ENCODE peak calls at places on chromosomes 4 and X, in ten cellular contexts. M is hepatocyte, S is HepG2, A is HCT116, I is A673, U is GM23248, C is neural progenitor cell, K is GM23338, O is mammary epithelial cell, L is PC-3. R is an unnamed sample.
A peak's percentile ranks its signal among the peaks of the same experiment; 100 is the strongest.

GRCh38 chr4:113614414-113614813 is 147.1 kb downstream of the CAMK2D start:
- DNase-seq in M (no peak), S (no peak), A (no peak), I (no peak), U (no peak), C (no peak), K (no peak), O (no peak), L (no peak), R (no peak)

GRCh38 chrX:98516120-98516519 is 1632.4 kb downstream of the RPA4 start:
- DNase-seq in M (no peak), S (no peak), A (no peak), I (no peak), U (no peak), C (no peak), K (no peak), O (no peak), L (no peak), R (no peak)

GRCh38 chrX:108018659-108019381 is 26.0 kb upstream of the VSIG1 start:
- DNase-seq in M (no peak), S (no peak), A (no peak), I (no peak), U (no peak), C (no peak), K (no peak), O (peak; percentile 12), L (peak; percentile 63), R (no peak)

GRCh38 chrX:85024562-85024961 is 20.9 kb downstream of the APOOL start:
- DNase-seq in M (no peak), S (no peak), A (no peak), I (no peak), U (no peak), C (no peak), K (no peak), O (no peak), L (no peak), R (no peak)

GRCh38 chrX:41538707-41539106 is 91.6 kb downstream of the NYX start:
- DNase-seq in M (no peak), S (no peak), A (no peak), I (no peak), U (no peak), C (no peak), K (no peak), O (no peak), L (no peak), R (no peak)

GRCh38 chr4:78031457-78031856 is 25.7 kb upstream of the FRAS1 start:
- DNase-seq in M (no peak), S (no peak), A (no peak), I (no peak), U (no peak), C (no peak), K (no peak), O (no peak), L (no peak), R (no peak)

GRCh38 chrX:118026631-118027030 is 90.0 kb downstream of the KLHL13 start:
- DNase-seq in M (no peak), S (no peak), A (no peak), I (no peak), U (no peak), C (no peak), K (no peak), O (no peak), L (no peak), R (no peak)

GRCh38 chr4:40379248-40379647 is 44.1 kb downstream of the CHRNA9 start:
- DNase-seq in M (no peak), S (no peak), A (no peak), I (no peak), U (no peak), C (no peak), K (peak; percentile 19), O (no peak), L (no peak), R (no peak)

GRCh38 chrX:134115270-134115669 is 121.7 kb upstream of the CCDC160 start:
- DNase-seq in M (no peak), S (no peak), A (no peak), I (no peak), U (no peak), C (no peak), K (no peak), O (no peak), L (no peak), R (no peak)

GRCh38 chrX:130111220-130111934 is 1.1 kb upstream of the ELF4 start:
- DNase-seq in M (no peak), S (no peak), A (no peak), I (no peak), U (peak; percentile 51), C (no peak), K (peak; percentile 17), O (peak; percentile 75), L (no peak), R (no peak)

GRCh38 chrX:130110379-130111219 is at the start of gene ELF4:
- DNase-seq in M (peak; percentile 77), S (no peak), A (no peak), I (peak; percentile 68), U (peak; percentile 84), C (peak; percentile 42), K (peak; percentile 44), O (peak; percentile 78), L (peak; percentile 68), R (peak; percentile 55)

GRCh38 chrX:130114141-130114561 is 3.9 kb upstream of the ELF4 start:
- DNase-seq in M (no peak), S (no peak), A (no peak), I (no peak), U (peak; percentile 35), C (no peak), K (no peak), O (peak; percentile 79), L (peak; percentile 80), R (peak; percentile 48)

GRCh38 chrX:130109429-130110378 is 593 bp downstream of the ELF4 start:
- DNase-seq in M (peak; percentile 40), S (no peak), A (no peak), I (peak; percentile 17), U (peak; percentile 62), C (peak; percentile 30), K (peak; percentile 41), O (no peak), L (peak; percentile 21), R (peak; percentile 43)

GRCh38 chrX:130111935-130112221 is 1.6 kb upstream of the ELF4 start:
- DNase-seq in M (no peak), S (no peak), A (no peak), I (no peak), U (no peak), C (no peak), K (no peak), O (no peak), L (no peak), R (no peak)
- H3K4me1 ChIP-seq in M (peaks cover 7% of the 10 kb centered on the region), S (peaks cover 16% of the 10 kb centered on the region), A (peaks cover 19% of the 10 kb centered on the region), I (peaks cover 6% of the 10 kb centered on the region), U (peaks cover 8% of the 10 kb centered on the region), C (no peaks in the 10 kb centered on the region), K (no peaks in the 10 kb centered on the region), O (peaks cover 13% of the 10 kb centered on the region), L (peaks cover 34% of the 10 kb centered on the region), R (no peaks in the 10 kb centered on the region)

DNA sequence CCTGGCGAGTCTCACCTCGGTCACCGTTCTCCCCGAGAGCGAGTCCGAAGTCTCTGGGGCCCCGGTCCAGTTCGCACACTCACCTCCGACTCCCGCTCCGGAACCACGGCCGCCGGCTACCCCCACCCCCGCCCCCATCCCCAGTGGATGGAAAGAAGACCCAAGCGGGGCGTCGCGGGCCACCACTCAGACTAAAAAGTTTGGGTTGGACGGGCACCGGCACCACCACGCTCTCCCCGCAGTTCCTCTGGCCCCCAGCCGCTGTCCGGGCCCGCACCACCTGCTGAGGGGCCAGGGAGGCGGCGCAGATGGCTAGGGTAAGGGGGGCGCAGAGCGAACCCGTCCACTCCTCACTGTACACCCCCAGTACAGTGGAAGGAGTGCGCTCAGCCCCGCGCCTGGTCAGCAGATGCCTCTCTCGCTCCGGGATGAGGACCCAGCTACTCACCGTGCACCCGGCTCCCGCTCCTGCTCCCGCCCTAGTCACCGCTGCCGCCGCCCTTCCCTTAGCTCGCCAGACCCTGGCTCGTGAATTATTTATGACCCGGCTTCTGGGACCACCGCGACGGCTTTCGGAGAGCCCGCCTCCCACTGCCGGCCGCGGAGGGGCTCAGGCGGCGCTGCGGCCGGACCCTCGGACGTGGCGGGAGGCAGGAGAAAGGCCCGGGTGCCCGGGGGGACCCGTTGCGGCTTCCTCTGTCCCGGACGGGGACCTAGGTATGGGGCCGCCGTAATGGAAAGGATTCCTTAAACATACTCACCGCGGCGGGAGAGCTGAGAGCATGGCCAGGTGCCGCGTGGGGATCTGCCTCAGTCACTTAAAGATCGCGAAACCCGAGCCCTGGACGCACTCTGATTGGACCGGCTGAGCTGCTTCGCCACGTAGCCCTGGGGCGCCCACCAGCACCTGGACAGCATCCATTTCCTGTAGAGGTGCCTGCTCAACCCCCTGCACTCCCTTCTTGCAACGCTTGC is at the start of gene PROM1:
- DNase-seq in M (peak; percentile 57), S (peak; percentile 3), A (peak; percentile 37), I (peak; percentile 28), U (peak; percentile 16), C (peak; percentile 83), K (peak; percentile 82), O (no peak), L (no peak), R (no peak)
- TF ChIP-seq EZH2 in M (peak; percentile 72), S (no peak), A (no peak), I (peak; percentile 57), U (peak; percentile 93), C (peak; percentile 40), K (no peak), O (no peak), L (no peak), R (peak; percentile 45)

GRCh38 chrX:115622534-115622933 is 61.6 kb downstream of the PLS3 start:
- DNase-seq in M (no peak), S (no peak), A (no peak), I (no peak), U (no peak), C (no peak), K (no peak), O (no peak), L (no peak), R (no peak)
- H3K27me3 ChIP-seq in M (no peaks in the 10 kb centered on the region), S (no peaks in the 10 kb centered on the region), A (no peaks in the 10 kb centered on the region), I (peaks cover 15% of the 10 kb centered on the region), U (no peaks in the 10 kb centered on the region), C (no peaks in the 10 kb centered on the region), K (no peaks in the 10 kb centered on the region), O (peaks cover 3% of the 10 kb centered on the region), L (no peaks in the 10 kb centered on the region), R (no peaks in the 10 kb centered on the region)

GRCh38 chr4:20264688-20265087 is 13.0 kb downstream of the SLIT2 start:
- DNase-seq in M (no peak), S (no peak), A (no peak), I (no peak), U (no peak), C (no peak), K (no peak), O (no peak), L (no peak), R (no peak)

GRCh38 chr4:20262221-20262620 is 10.5 kb downstream of the SLIT2 start:
- DNase-seq in M (no peak), S (no peak), A (no peak), I (no peak), U (no peak), C (no peak), K (no peak), O (no peak), L (peak; percentile 54), R (no peak)

GRCh38 chr4:20265726-20266125 is 14.0 kb downstream of the SLIT2 start:
- DNase-seq in M (no peak), S (no peak), A (no peak), I (no peak), U (no peak), C (no peak), K (no peak), O (peak; percentile 48), L (peak; percentile 79), R (no peak)

GRCh38 chr4:20268028-20268427 is 16.3 kb downstream of the SLIT2 start:
- DNase-seq in M (no peak), S (no peak), A (no peak), I (no peak), U (no peak), C (no peak), K (no peak), O (no peak), L (no peak), R (no peak)

GRCh38 chr4:20266215-20267082 is 14.7 kb downstream of the SLIT2 start:
- DNase-seq in M (no peak), S (no peak), A (no peak), I (no peak), U (peak; percentile 37), C (no peak), K (no peak), O (no peak), L (no peak), R (peak; percentile 61)
- H3K4me1 ChIP-seq in M (no peaks in the 10 kb centered on the region), S (no peaks in the 10 kb centered on the region), A (no peaks in the 10 kb centered on the region), I (peaks cover 5% of the 10 kb centered on the region), U (peaks cover 34% of the 10 kb centered on the region), C (peaks cover 17% of the 10 kb centered on the region), K (no peaks in the 10 kb centered on the region), O (no peaks in the 10 kb centered on the region), L (peaks cover 38% of the 10 kb centered on the region), R (no peaks in the 10 kb centered on the region)